ENCODE peak calls at places on chromosomes 2 and 18, in ten cellular contexts. K is upper lobe of left lung, M is body of pancreas, Y is HepG2, I is heart left ventricle, W is HCT116, D is right lobe of liver, T is gastrocnemius medialis, B is K562, L is GM12878. G is an unnamed sample. For H3K36me3, the result is how much of the 10 kb centered on the place peaks cover.

GRCh38 chr2:133884739-133885381 is 316.6 kb upstream of the NCKAP5 start:
- ATAC-seq in W (peak), Y (peak), I (no peak), M (no peak), D (peak), K (peak), L (peak), B (no peak), T (no peak), G (no peak)

GRCh38 chr18:3508576-3509559 is 58.9 kb downstream of the TGIF1 start:
- ATAC-seq in I (no peak), Y (peak), M (no peak), K (peak), D (no peak), L (no peak), W (no peak), B (peak), T (no peak), G (no peak)

GRCh38 chr2:26001743-26002341 is 19.5 kb upstream of the KIF3C start:
- ATAC-seq in Y (no peak), K (peak), B (no peak), W (no peak), D (peak), M (peak), I (peak), T (no peak), L (no peak), G (peak)

GRCh38 chr2:75622929-75623328 is 23.7 kb upstream of the MRPL19 start:
- ATAC-seq in Y (no peak), I (no peak), L (no peak), M (no peak), T (no peak), B (no peak), W (no peak), K (no peak), D (no peak), G (no peak)

GRCh38 chr2:26913599-26914285 is 56.7 kb upstream of the MAPRE3 start:
- ATAC-seq in K (peak), W (no peak), L (no peak), T (no peak), D (no peak), Y (no peak), M (no peak), I (peak), B (no peak), G (no peak)

GRCh38 chr2:203685081-203685621 is 21.3 kb upstream of the CD28 start:
- ATAC-seq in Y (no peak), B (no peak), M (peak), I (peak), W (no peak), D (peak), K (peak), T (peak), L (no peak), G (peak)

GRCh38 chr2:191686658-191687057 is 8.7 kb downstream of the NABP1 start:
- ATAC-seq in Y (no peak), T (no peak), K (no peak), B (no peak), D (no peak), L (peak), I (no peak), M (no peak), W (no peak), G (no peak)

GRCh38 chr2:120305296-120305695 is 40.6 kb upstream of the INHBB start:
- ATAC-seq in L (no peak), K (no peak), W (peak), M (no peak), Y (peak), T (no peak), I (no peak), D (peak), B (peak), G (no peak)

GRCh38 chr2:45009303-45009927 is at the start of gene SIX2:
- ATAC-seq in B (peak), L (no peak), T (peak), M (peak), Y (peak), W (peak), K (peak), I (peak), D (peak), G (peak)

GRCh38 chr2:119487434-119488244 is 36.6 kb downstream of the SCTR start:
- ATAC-seq in W (no peak), K (peak), B (no peak), M (peak), Y (peak), I (no peak), L (peak), T (no peak), D (peak), G (no peak)

GRCh38 chr18:22165603-22166069 is 3.8 kb upstream of the GATA6 start:
- ATAC-seq in T (no peak), B (no peak), M (no peak), D (no peak), W (no peak), Y (no peak), L (no peak), K (no peak), I (no peak), G (no peak)

GRCh38 chr2:41990688-41991087 is 57.1 kb upstream of the PKDCC start:
- ATAC-seq in T (no peak), B (no peak), K (no peak), I (peak), D (no peak), Y (no peak), M (no peak), L (no peak), W (no peak), G (no peak)

GRCh38 chr2:206113148-206113547 is 27.2 kb upstream of the INO80D start:
- ATAC-seq in B (no peak), I (no peak), Y (no peak), D (no peak), T (no peak), M (no peak), L (no peak), W (no peak), K (no peak), G (no peak)

GRCh38 chr2:172774302-172774701 is 38.7 kb downstream of the RAPGEF4 start:
- ATAC-seq in M (no peak), L (no peak), B (no peak), T (no peak), D (peak), I (no peak), W (no peak), K (no peak), Y (no peak), G (no peak)

DNA sequence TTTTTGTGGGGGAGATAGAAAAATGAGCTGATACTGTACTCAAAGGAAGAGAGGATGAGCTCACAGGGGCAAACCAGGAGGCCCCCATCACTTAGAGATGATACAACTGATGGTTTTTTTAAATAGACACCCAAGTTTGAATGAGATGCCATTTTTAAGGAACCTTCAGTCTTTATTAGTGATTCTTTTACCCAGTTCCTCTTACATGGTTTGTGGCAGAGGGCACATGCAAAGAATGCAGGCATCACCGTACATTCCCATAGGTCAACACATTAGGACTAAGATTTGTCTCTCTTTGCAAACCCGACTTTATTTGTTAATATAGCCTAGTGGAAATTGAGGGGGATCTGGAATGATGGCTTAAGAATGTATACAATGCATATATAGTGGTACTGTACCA is 250.9 kb downstream of the ASXL3 start:
- ATAC-seq in W (no peak), B (no peak), K (no peak), I (no peak), Y (no peak), L (peak), M (no peak), D (no peak), T (no peak), G (no peak)
- TF ChIP-seq POLR2A in W (no peak), B (no peak), K (no peak), I (no peak), Y (no peak), L (no peak), M (no peak), D (no peak), T (no peak), G (no peak)

DNA sequence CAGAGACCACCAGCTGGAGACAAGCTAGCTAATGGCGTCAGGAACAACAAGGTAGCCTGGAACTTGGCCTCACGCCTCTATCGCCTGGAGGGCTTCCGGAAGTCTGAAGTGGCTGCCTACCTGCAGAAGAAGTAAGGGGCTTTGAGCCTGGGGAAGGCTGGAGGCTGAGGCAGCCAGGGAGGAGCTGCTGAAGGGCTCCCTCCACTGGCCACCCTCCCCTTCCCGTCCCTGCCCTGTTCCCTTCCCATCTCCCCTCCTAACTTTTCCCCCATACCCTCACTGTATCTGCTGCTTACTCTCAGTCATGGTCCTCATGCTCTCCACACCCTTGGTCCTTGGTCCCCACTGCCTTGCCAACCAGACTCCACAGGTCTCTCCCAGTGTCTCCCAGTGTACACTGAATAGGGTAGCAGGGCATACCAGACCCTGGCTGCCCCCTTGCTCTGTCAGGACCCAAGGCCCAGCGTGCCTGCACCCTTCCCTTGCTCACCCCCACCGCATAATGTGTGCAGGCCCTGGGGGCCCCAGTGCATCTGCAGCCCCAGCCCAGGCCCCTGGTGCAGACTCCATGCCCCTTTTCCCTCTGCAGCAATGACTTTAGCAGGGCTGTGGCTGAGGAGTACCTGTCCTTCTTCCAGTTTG is 18.8 kb downstream of the PSD4 start:
- ATAC-seq in T (no peak), Y (peak), D (peak), K (peak), L (no peak), M (no peak), B (peak), W (peak), I (no peak), G (no peak)
- H3K36me3 ChIP-seq in T (under half), Y (under half), D (under half), K (under half), L (under half), M (under half), B (half or more), W (under half), I (under half), G (under half)

DNA sequence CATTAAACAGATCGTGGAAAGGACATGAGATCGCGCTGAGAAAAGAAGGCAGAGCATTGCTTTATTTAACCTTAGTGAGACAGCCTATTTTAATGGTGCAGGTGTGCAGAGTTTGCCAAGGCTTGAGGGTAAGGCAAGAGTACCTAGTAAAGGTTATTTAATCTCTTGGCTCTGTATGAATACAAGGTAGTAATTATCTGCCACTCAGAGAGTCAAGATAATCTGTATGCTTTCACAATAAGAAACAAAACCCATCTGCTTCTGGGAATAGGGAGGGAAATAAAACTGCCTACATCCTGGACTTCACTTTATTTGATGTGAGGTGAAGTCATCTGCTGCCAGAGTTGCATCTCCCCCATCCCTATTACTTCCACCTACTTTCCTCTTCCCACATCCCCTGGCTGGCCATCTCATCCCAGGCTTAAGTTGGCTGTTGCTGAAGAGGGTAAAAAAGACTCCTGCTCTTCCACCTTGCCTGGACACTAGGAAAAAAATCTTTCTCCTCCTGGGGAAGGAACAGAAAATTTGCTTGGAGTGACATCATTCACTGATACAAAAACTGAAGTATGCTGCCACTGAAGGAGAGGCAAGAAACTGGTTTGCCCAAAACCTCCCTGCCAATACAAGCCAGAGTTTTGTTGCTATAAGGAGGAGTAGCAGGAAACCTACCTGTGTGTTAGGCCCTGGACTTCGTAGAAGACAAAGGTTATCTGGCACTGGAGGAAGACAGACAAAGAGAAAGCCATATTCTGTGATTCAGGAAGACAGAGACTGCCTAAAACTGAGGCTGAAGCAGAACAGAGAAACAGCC is 35.8 kb upstream of the ARHGAP25 start:
- ATAC-seq in Y (no peak), L (no peak), B (no peak), W (no peak), D (no peak), T (no peak), M (no peak), K (no peak), I (no peak), G (no peak)
- TF ChIP-seq POLR2A in Y (no peak), L (no peak), B (no peak), W (no peak), D (no peak), T (no peak), M (no peak), K (no peak), I (no peak), G (no peak)

DNA sequence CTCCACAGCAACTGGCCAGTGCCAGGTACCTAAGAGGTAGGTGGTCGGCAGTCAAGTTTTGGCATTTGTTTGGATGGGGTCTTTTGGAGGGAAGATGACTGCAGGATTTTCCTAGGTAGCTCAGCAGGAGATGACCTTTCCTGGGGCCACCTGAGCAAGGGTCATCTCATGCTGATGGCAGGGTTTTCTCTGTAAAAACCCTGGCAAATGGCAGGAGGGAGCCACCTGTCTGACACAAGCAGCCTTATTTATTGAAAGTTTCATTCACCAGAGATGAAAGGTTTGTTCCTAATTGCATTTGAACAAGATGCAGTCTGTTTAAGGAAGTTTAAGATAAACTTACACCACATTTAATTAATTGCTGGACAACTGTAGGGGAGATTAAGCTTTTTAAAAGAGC is 31.6 kb upstream of the ACAA2 start:
- ATAC-seq in W (no peak), D (peak), Y (no peak), M (no peak), K (no peak), I (no peak), B (no peak), T (no peak), L (no peak), G (no peak)
- H3K36me3 ChIP-seq in W (under half), D (under half), Y (under half), M (under half), K (under half), I (under half), B (under half), T (under half), L (under half), G (under half)

DNA sequence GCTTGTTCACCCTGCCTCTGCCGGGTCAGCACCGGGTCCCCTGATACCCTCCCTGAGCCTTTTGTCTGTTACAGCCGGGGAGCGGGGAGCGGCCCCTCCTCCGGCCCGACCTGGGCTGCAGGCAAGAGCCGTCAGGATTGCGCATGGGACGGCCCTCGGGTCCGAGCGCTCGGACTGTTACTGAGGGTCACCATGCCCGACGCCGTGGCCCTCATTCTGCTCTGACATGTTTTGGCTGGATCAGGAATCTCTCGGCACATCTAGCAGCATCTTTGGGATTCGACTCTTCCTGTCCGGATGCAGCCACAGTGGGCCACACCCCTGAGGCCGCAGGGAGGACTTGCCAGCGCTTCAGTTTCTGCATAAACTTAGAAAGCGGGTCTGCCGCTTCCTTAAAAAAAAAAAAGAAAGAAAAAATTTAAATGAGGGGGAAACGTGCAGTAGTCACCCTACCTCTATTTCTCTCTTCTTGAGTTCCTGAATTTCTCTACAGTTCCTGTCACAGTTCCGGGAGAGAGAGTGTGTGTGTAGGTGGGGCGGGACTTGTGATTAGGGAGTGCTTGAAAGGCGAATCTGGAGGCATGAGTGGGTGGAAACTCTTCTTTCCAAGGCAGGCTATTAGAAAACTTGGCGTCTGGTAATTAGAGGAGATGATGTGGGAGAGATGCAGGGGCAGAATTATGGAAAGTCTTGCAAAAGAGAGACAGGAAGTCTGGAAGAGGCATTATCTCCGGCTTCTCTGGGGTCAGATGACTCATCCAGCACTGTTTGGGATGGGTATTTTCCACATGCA is 960 bp downstream of the TMEM87B start:
- ATAC-seq in D (no peak), I (no peak), L (peak), K (peak), Y (peak), T (no peak), M (no peak), W (no peak), B (peak), G (no peak)
- TF ChIP-seq POLR2A in D (peak), I (no peak), L (no peak), K (no peak), Y (no peak), T (no peak), M (peak), W (no peak), B (peak), G (no peak)

GRCh38 chr18:75489493-75490190 is 62.1 kb upstream of the SMIM21 start:
- ATAC-seq in I (peak), L (no peak), D (no peak), T (no peak), B (no peak), Y (no peak), K (peak), M (peak), W (peak), G (no peak)

GRCh38 chr18:75496151-75496550 is 68.6 kb upstream of the SMIM21 start:
- ATAC-seq in W (no peak), L (no peak), B (no peak), I (no peak), K (no peak), T (no peak), M (no peak), D (no peak), Y (no peak), G (no peak)

GRCh38 chr18:75492897-75493296 is 65.4 kb upstream of the SMIM21 start:
- ATAC-seq in Y (no peak), M (no peak), T (no peak), K (no peak), W (no peak), I (no peak), D (no peak), B (no peak), L (no peak), G (no peak)

DNA sequence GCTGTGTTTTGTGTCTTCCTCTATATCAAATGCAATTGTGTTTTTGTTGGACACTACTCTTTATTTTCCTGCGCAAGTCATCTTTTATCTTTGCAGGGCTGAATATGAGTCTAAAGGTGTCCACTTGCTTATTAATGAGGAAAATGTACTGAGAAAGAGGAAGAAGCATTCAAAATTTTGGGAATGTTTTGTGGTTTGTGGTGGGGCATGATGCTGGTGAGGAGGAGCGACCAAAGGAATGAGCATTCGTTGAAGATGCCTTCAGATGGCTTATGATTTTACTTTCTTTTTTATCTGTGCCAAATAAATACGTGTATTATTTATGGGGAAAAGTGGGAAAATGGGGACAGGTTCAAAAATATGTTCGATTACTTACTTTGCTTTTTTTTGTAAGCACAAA is 63.9 kb upstream of the SMIM21 start:
- ATAC-seq in K (no peak), W (no peak), I (no peak), L (no peak), D (no peak), T (no peak), B (no peak), M (no peak), Y (no peak), G (no peak)
- H3K36me3 ChIP-seq in K (under half), W (under half), I (under half), L (under half), D (under half), T (under half), B (under half), M (under half), Y (under half), G (under half)

GRCh38 chr2:215435261-215435808 is 533 bp downstream of the FN1 start:
- ATAC-seq in Y (peak), D (peak), T (peak), M (peak), L (peak), I (peak), W (peak), K (peak), B (peak), G (peak)

GRCh38 chr2:215434447-215435260 is 1.2 kb downstream of the FN1 start:
- ATAC-seq in D (peak), B (no peak), I (no peak), L (no peak), K (no peak), W (no peak), M (no peak), T (no peak), Y (no peak), G (no peak)

GRCh38 chr2:215437614-215438013 is 1.7 kb upstream of the FN1 start:
- ATAC-seq in D (no peak), Y (no peak), W (no peak), M (no peak), L (no peak), K (no peak), B (no peak), I (no peak), T (no peak), G (no peak)

GRCh38 chr2:215436705-215437570 is 1.1 kb upstream of the FN1 start:
- ATAC-seq in D (peak), T (no peak), B (peak), L (peak), I (no peak), K (no peak), M (peak), Y (peak), W (no peak), G (no peak)

GRCh38 chr2:215435809-215436704 is at the start of gene FN1:
- ATAC-seq in M (peak), L (peak), D (peak), I (peak), W (peak), B (peak), T (peak), K (peak), Y (peak), G (peak)
- TF ChIP-seq POLR2A in M (peak), L (no peak), D (peak), I (no peak), W (no peak), B (no peak), T (peak), K (peak), Y (peak), G (peak)

DNA sequence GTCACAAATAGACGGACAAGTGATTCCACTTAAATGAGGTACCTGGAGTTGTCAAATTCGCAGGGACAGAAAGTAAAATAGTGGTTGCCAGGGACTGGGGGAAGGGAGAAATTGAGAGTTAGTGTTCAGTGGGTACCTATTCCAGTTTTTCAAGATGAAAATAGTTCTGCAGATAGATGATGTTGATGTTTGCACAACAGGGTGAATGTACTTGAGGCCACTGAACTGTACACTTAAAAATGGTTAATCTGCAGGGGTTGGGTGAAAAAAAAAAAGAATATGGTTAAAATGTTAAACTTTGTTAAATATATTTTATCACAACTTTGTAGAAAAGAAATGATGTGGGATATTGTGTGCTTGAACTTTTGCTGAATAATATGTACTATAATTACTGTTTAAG is 102.3 kb downstream of the NCK2 start:
- ATAC-seq in M (no peak), K (no peak), I (no peak), W (no peak), T (no peak), Y (no peak), B (no peak), D (no peak), L (no peak), G (no peak)
- H3K36me3 ChIP-seq in M (under half), K (under half), I (under half), W (under half), T (under half), Y (under half), B (under half), D (under half), L (under half), G (under half)

G was measured in gastroesophageal sphincter.